ENCODE peak calls at places on chromosomes 4 and X, in eight cellular contexts. W, N, U, G, H, O, E and D are unnamed samples.

GRCh38 chrX:63809158-63809557 is 24.1 kb upstream of the ARHGEF9 start:
- DNase-seq in H (no peak), O (no peak), E (no peak), U (no peak), N (no peak), G (no peak), W (no peak), D (no peak)

GRCh38 chr4:131638776-131639175 is 1510.3 kb upstream of the PCDH10 start:
- DNase-seq in O (no peak), H (peak; percentile 60), U (no peak), N (no peak), E (no peak), W (no peak), G (no peak), D (no peak)

GRCh38 chrX:78384486-78384885 is 57.1 kb upstream of the CYSLTR1 start:
- DNase-seq in W (no peak), N (no peak), G (no peak), O (no peak), H (no peak), U (no peak), E (no peak), D (no peak)

GRCh38 chr4:40916880-40917279 is 167.1 kb downstream of the NSUN7 start:
- DNase-seq in E (no peak), W (peak; percentile 67), U (peak; percentile 20), O (peak; percentile 57), H (peak; percentile 32), G (no peak), N (no peak), D (peak; percentile 22)

GRCh38 chr4:185898413-185898812 is 86.4 kb upstream of the SORBS2 start:
- DNase-seq in E (no peak), W (no peak), N (no peak), G (no peak), H (no peak), O (no peak), U (no peak), D (no peak)

GRCh38 chrX:138885886-138886285 is 174.4 kb upstream of the FGF13 start:
- DNase-seq in N (no peak), E (no peak), W (no peak), H (peak; percentile 1), U (no peak), G (no peak), O (peak; percentile 76), D (no peak)

GRCh38 chrX:72280210-72280882 is 3.3 kb upstream of the RPS4X start:
- DNase-seq in N (no peak), W (no peak), O (peak; percentile 74), U (no peak), G (no peak), E (no peak), H (no peak), D (no peak)

GRCh38 chrX:110258552-110258951 is 59.3 kb downstream of the AMMECR1 start:
- DNase-seq in H (peak; percentile 7), N (no peak), E (no peak), W (no peak), G (no peak), U (no peak), O (peak; percentile 62), D (no peak)

GRCh38 chr4:166422475-166422874 is 549.4 kb downstream of the TLL1 start:
- DNase-seq in W (no peak), H (peak; percentile 78), N (no peak), G (no peak), E (no peak), U (no peak), O (peak; percentile 85), D (no peak)

DNA sequence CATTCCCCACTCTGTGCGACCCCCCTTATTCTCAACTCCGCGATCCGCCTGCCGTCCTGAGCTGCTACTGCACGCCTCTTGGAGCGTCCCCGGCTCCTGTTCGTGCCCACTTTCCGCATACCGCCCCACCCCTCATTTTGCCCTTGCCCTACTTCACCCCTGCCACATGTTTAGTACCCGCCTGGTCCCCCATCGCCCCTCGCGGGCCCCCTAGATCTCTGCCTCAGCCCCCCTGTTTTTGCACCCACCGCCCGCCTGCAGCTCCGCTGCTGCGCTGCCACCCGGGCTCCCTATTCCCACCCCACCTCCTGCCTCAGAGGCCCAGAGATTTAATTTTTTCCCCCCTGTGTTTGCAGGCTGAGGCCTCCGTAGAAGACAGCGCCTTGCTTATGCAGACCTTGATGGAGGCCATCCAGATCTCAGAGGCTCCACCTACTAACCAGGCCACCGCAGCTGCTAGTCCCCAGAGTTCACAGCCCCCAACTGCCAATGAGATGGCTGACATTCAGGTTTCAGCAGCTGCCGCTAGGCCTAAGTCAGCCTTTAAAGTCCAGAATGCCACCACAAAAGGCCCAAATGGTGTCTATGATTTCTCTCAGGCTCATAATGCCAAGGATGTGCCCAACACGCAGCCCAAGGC is 1.4 kb downstream of the MAGED1 start:
- DNase-seq in U (peak; percentile 39), G (no peak), W (peak; percentile 38), O (peak; percentile 37), E (no peak), N (peak; percentile 33), H (peak; percentile 28), D (peak; percentile 9)
- TF ChIP-seq CTCF in U (no peak), G (peak; percentile 43), W (no peak), O (no peak), E (no peak), N (no peak), H (peak; percentile 21), D (no peak)

GRCh38 chrX:53048169-53049126 is at the start of gene GPR173:
- DNase-seq in G (no peak), H (peak; percentile 64), U (no peak), N (peak; percentile 67), W (peak; percentile 50), O (peak; percentile 67), E (peak; percentile 17), D (peak; percentile 15)

GRCh38 chrX:53050841-53051240 is 2.3 kb downstream of the GPR173 start:
- DNase-seq in N (no peak), O (peak; percentile 49), U (no peak), H (no peak), G (no peak), W (no peak), E (no peak), D (no peak)

GRCh38 chrX:53045002-53045401 is 3.6 kb upstream of the GPR173 start:
- DNase-seq in W (no peak), O (no peak), U (no peak), E (no peak), H (no peak), N (no peak), G (no peak), D (no peak)

GRCh38 chrX:53049127-53049517 is 533 bp downstream of the GPR173 start:
- DNase-seq in H (no peak), U (no peak), N (no peak), G (no peak), W (no peak), O (no peak), E (no peak), D (no peak)

DNA sequence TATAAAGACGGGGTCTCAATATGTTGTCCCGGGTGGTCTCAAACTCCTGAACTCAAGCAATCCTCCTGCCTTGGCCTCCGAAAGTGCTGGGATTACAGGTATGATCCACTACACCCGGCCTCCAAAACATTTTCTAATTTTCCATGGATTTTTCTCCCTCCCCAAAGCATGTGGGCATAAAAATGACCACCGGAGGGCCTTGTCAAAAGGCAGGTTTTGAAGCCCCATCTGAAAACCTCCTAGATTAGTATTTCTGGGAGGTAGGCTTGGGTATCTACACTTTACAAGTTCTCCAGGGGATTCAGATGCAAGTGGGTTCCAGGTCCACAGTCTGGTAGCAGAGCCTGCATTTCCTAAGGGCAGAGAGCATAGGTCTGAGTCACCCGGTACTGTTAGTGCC is 1.4 kb upstream of the GPR173 start:
- DNase-seq in H (no peak), E (no peak), N (no peak), G (no peak), W (peak; percentile 2), O (peak; percentile 9), U (no peak), D (no peak)
- TF ChIP-seq CTCF in H (peak; percentile 47), E (no peak), N (no peak), G (peak; percentile 63), W (peak; percentile 31), O (peak; percentile 36), U (no peak), D (peak; percentile 36)

DNA sequence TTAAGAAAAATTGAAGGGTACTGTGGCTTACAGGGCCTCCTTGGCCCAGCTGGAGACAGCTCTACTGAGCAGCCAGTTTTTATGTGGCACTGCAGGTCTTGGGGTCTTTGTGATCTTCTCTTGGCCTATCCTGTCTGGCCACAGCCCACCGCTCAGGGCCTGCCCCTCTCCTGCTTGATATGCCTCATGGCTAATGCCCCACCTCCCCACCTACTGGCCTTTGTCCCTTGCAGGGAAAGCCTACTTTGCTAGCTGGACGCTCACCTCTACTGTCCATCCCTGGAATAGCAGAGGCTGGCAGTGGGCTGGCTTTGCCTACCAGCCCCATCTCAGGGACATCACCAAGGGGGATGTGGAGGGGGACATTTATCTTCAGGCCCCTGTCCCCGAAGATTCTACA is 134.1 kb downstream of the PJA1 start:
- DNase-seq in G (no peak), E (no peak), O (peak; percentile 25), N (no peak), H (no peak), W (peak; percentile 36), U (no peak), D (no peak)
- TF ChIP-seq CTCF in G (peak; percentile 27), E (no peak), O (peak; percentile 32), N (no peak), H (peak; percentile 29), W (peak; percentile 14), U (no peak), D (no peak)

GRCh38 chr4:1042352-1043025 is 31.1 kb downstream of the FGFRL1 start:
- DNase-seq in U (no peak), E (no peak), W (no peak), H (no peak), O (no peak), N (peak; percentile 42), G (no peak), D (no peak)

GRCh38 chr4:1041936-1042330 is 30.5 kb downstream of the FGFRL1 start:
- DNase-seq in O (no peak), W (no peak), N (peak; percentile 51), G (no peak), U (no peak), H (no peak), E (no peak), D (no peak)

GRCh38 chr4:1040344-1041146 is 29.1 kb downstream of the FGFRL1 start:
- DNase-seq in N (peak; percentile 44), E (no peak), U (no peak), G (no peak), O (no peak), W (no peak), H (no peak), D (no peak)

GRCh38 chr4:1039493-1040343 is 28.3 kb downstream of the FGFRL1 start:
- DNase-seq in U (no peak), G (no peak), H (peak; percentile 68), W (peak; percentile 55), O (peak; percentile 42), N (peak; percentile 79), E (no peak), D (no peak)

DNA sequence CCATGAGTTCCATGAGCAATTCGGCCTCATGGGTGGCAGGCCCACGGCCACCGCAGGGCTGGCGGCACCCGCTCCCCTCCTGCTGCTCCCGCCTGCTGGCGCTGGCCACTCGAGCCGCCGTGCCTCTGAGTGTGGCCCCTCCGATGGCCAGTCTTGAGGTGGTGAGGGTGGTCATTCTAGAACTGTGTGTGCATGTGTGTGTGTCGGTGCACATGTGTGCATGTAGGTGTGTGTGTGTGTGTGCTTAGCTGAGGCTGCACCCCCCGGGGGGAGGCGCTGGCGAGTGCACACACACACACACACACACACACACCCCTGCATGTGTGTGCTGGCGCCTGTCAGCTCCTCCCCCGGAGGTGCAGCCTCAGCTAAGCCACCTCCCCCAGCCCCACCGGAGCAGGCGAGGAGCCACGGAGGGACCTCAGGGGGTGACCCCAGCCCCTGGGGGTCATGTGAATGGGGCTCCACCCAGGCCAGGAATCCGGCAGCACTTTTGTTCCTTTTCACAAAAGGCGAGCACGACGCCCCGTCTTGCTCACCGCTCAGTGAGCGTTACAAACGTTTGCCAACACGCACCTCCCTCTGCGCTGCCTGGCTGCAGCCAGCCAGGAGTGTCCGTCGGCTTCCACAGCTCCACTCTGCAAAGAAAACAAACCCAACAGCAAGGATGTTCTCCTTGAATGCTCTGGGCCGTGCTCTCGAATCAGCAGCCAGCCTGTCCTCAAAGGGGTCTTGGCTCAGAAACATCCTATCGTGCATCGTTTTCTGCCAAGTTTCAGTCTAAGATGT is 29.9 kb downstream of the FGFRL1 start:
- DNase-seq in H (peak; percentile 79), O (peak; percentile 61), E (no peak), G (no peak), U (no peak), N (peak; percentile 70), W (no peak), D (no peak)
- TF ChIP-seq CTCF in H (no peak), O (no peak), E (no peak), G (no peak), U (no peak), N (no peak), W (no peak), D (no peak)